ENCODE peak calls at places on chromosomes 5 and 9, in four cellular contexts. H is SK-N-SH, B is gastrocnemius medialis, Y is endothelial cell. W is an unnamed sample.

GRCh38 chr9:25936031-25936430 is 257.8 kb upstream of the TUSC1 start:
- DNase-seq in H (no peak), B (no peak), Y (no peak), W (no peak)

GRCh38 chr9:97041898-97042297 is 3.0 kb upstream of the CTSV start:
- DNase-seq in H (no peak), B (no peak), Y (no peak), W (no peak)

GRCh38 chr9:115989816-115990215 is 163.8 kb upstream of the PAPPA start:
- DNase-seq in H (no peak), B (no peak), Y (no peak), W (no peak)

GRCh38 chr9:13109781-13110180 is 169.7 kb downstream of the MPDZ start:
- DNase-seq in H (no peak), B (no peak), Y (no peak), W (no peak)

GRCh38 chr9:34512131-34513078 is 10.4 kb downstream of the ENHO start:
- DNase-seq in H (no peak), B (no peak), Y (no peak), W (no peak)

GRCh38 chr5:113020461-113021273 is 44.1 kb downstream of the DCP2 start:
- DNase-seq in H (no peak), B (no peak), Y (no peak), W (no peak)

GRCh38 chr9:88567870-88568269 is 32.9 kb downstream of the NXNL2 start:
- DNase-seq in H (no peak), B (no peak), Y (no peak), W (no peak)

GRCh38 chr5:7927466-7928375 is 58.8 kb downstream of the MTRR start:
- DNase-seq in H (peak), B (no peak), Y (peak), W (no peak)

GRCh38 chr9:130949188-130950038 is 10.4 kb upstream of the FIBCD1 start:
- DNase-seq in H (no peak), B (no peak), Y (no peak), W (no peak)

GRCh38 chr5:73152411-73153388 is 20.3 kb upstream of the TMEM174 start:
- DNase-seq in H (no peak), B (no peak), Y (no peak), W (no peak)

GRCh38 chr9:107153336-107153735 is 129.7 kb upstream of the RAD23B start:
- DNase-seq in H (no peak), B (no peak), Y (no peak), W (no peak)

GRCh38 chr5:14250094-14250777 is 107.1 kb downstream of the TRIO start:
- DNase-seq in H (peak), B (peak), Y (no peak), W (peak)

GRCh38 chr5:102678267-102679058 is 76.6 kb upstream of the PAM start:
- DNase-seq in H (no peak), B (no peak), Y (no peak), W (no peak)

GRCh38 chr9:14752271-14752670 is 29.7 kb upstream of the CER1 start:
- DNase-seq in H (no peak), B (no peak), Y (no peak), W (no peak)

GRCh38 chr9:16484744-16485143 is 385.7 kb downstream of the BNC2 start:
- DNase-seq in H (peak), B (no peak), Y (no peak), W (no peak)

GRCh38 chr9:96222132-96222531 is 79.8 kb downstream of the HSD17B3 start:
- DNase-seq in H (peak), B (no peak), Y (no peak), W (no peak)

GRCh38 chr5:151029856-151030336 is 9.5 kb downstream of the GPX3 start:
- DNase-seq in H (no peak), B (peak), Y (no peak), W (no peak)

GRCh38 chr9:33170464-33171156 is 3.5 kb upstream of the B4GALT1 start:
- DNase-seq in H (peak), B (peak), Y (no peak), W (no peak)

GRCh38 chr9:114416290-114416689 is 28.5 kb upstream of the AKNA start:
- DNase-seq in H (no peak), B (no peak), Y (no peak), W (no peak)

GRCh38 chr9:38136386-38136785 is 67.4 kb upstream of the SHB start:
- DNase-seq in H (no peak), B (no peak), Y (no peak), W (no peak)

GRCh38 chr5:167816354-167816753 is 475.1 kb upstream of the WWC1 start:
- DNase-seq in H (no peak), B (no peak), Y (no peak), W (no peak)

GRCh38 chr9:133402689-133403088 is 15.1 kb downstream of the REXO4 start:
- DNase-seq in H (no peak), B (no peak), Y (no peak), W (no peak)

GRCh38 chr9:115208503-115208902 is 90.5 kb upstream of the TNC start:
- DNase-seq in H (no peak), B (no peak), Y (no peak), W (no peak)

GRCh38 chr5:141635646-141636045 is 1.0 kb downstream of the HDAC3 start:
- DNase-seq in H (no peak), B (no peak), Y (no peak), W (no peak)

GRCh38 chr9:89026878-89027277 is 35.6 kb downstream of the S1PR3 start:
- DNase-seq in H (no peak), B (no peak), Y (no peak), W (no peak)

GRCh38 chr9:69249337-69249736 is 75.3 kb downstream of the TJP2 start:
- DNase-seq in H (no peak), B (no peak), Y (peak), W (no peak)

GRCh38 chr9:15306757-15307522 is at the start of gene TTC39B:
- DNase-seq in H (peak), B (peak), Y (peak), W (peak)

GRCh38 chr5:99061711-99062110 is 132.9 kb upstream of the CHD1 start:
- DNase-seq in H (no peak), B (no peak), Y (no peak), W (no peak)

GRCh38 chr5:82290005-82290404 is 11.9 kb upstream of the RPS23 start:
- DNase-seq in H (no peak), B (no peak), Y (no peak), W (no peak)

GRCh38 chr9:89522261-89522978 is 24.5 kb upstream of the SEMA4D start:
- DNase-seq in H (no peak), B (peak), Y (no peak), W (no peak)

GRCh38 chr9:16869140-16869903 is 1.1 kb downstream of the BNC2 start:
- DNase-seq in H (no peak), B (no peak), Y (no peak), W (no peak)

GRCh38 chr9:131120620-131121228 is 4.7 kb upstream of the NUP214 start:
- DNase-seq in H (no peak), B (no peak), Y (no peak), W (no peak)

GRCh38 chr9:134730761-134731496 is 89.3 kb downstream of the COL5A1 start:
- DNase-seq in H (no peak), B (no peak), Y (no peak), W (no peak)

GRCh38 chr5:115813719-115814118 is 2.7 kb downstream of the CDO1 start:
- DNase-seq in H (no peak), B (no peak), Y (no peak), W (no peak)

GRCh38 chr5:61100425-61100824 is 61.8 kb downstream of the SMIM15 start:
- DNase-seq in H (no peak), B (no peak), Y (peak), W (no peak)

GRCh38 chr9:128644452-128644851 is 12.2 kb downstream of the DYNC2I2 start:
- DNase-seq in H (no peak), B (no peak), Y (no peak), W (no peak)

GRCh38 chr9:92696619-92697018 is 26.7 kb upstream of the IPPK start:
- DNase-seq in H (no peak), B (no peak), Y (no peak), W (no peak)
- TF ChIP-seq CTCF in H (no peak), B (no peak), Y (no peak), W (no peak)

GRCh38 chr9:110334871-110335270 is 2.8 kb downstream of the TXNDC8 start:
- DNase-seq in H (no peak), B (no peak), Y (no peak), W (no peak)

GRCh38 chr9:110337727-110338522 is at the start of gene TXNDC8:
- DNase-seq in H (no peak), B (no peak), Y (no peak), W (no peak)

GRCh38 chr9:110343537-110343936 is 5.9 kb upstream of the TXNDC8 start:
- DNase-seq in H (peak), B (no peak), Y (no peak), W (no peak)

GRCh38 chr9:110340306-110340705 is 2.6 kb upstream of the TXNDC8 start:
- DNase-seq in H (no peak), B (no peak), Y (peak), W (no peak)
- TF ChIP-seq CTCF in H (peak), B (no peak), Y (no peak), W (no peak)

GRCh38 chr5:134141346-134142050 is 27.0 kb downstream of the TCF7 start:
- DNase-seq in H (no peak), B (peak), Y (peak), W (no peak)
- TF ChIP-seq CTCF in H (peak), B (no peak), Y (no peak), W (no peak)

GRCh38 chr5:110757118-110757729 is 18.4 kb downstream of the SLC25A46 start:
- DNase-seq in H (no peak), B (no peak), Y (peak), W (no peak)
- TF ChIP-seq CTCF in H (peak), B (peak), Y (peak), W (peak)

GRCh38 chr9:126777733-126778132 is 27.1 kb upstream of the ZBTB43 start:
- DNase-seq in H (no peak), B (no peak), Y (no peak), W (no peak)
- TF ChIP-seq CTCF in H (peak), B (no peak), Y (no peak), W (no peak)

GRCh38 chr9:10228082-10228481 is 384.7 kb downstream of the PTPRD start:
- DNase-seq in H (no peak), B (no peak), Y (no peak), W (no peak)
- TF ChIP-seq CTCF in H (no peak), B (no peak), Y (no peak), W (no peak)

GRCh38 chr5:18771097-18771610 is 1136.9 kb downstream of the TAF11L14 start:
- DNase-seq in H (no peak), B (no peak), Y (no peak), W (no peak)

GRCh38 chr5:18778226-18778625 is 1144.0 kb downstream of the TAF11L14 start:
- DNase-seq in H (no peak), B (no peak), Y (no peak), W (no peak)

GRCh38 chr5:18772475-18772874 is 1138.2 kb downstream of the TAF11L14 start:
- DNase-seq in H (no peak), B (no peak), Y (no peak), W (no peak)
- TF ChIP-seq CTCF in H (peak), B (no peak), Y (no peak), W (no peak)

DNA sequence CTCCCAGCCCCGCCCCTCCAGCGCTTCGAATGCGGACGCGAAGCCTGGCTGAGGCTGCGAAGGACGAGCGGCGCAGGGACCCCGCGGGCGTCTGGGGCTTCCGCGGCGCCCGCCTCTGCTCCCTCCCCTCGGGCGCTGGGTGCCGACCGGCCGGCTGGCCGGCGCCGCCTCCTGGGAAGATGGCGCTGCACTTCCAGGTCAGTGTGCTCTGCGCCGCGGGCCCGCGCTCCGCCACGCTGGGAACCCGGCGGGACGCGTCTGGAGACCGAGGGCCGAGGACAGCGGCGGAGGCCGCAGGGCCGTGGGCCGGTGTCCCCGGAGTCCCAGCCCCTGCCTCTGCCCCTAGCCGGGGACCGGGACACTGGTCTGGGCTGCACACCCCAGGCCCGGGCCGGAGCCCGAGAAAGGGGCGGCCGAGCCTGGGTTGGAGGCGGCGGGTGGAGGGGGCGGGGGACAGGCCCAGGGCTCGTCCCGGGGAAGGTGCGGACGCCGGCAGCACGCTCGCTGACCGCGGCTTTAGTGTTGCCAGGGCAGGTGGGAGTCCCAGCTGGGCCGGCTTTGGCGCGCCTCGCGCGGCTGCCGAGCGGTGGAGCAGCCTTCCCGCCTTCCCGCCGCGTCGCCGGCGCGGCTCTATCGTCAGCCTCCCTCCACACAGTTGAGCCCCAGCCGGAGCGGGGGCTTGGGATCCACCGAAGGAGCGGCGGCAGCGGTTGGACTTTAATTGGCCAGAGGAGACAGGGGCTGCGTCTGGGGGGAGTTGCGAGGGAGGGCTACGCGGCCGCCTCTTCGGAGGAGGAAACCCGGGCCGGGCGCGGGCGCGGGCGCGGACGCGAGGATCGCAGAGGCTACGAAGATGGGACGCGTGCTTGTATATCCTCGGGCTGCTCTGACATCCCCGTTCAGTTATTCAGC is at the start of gene RANBP17:
- DNase-seq in H (peak), B (no peak), Y (peak), W (peak)
- TF ChIP-seq CTCF in H (no peak), B (no peak), Y (no peak), W (no peak)